ENCODE peak calls at places on chromosomes 1 and 21, in eight cellular contexts. S is sigmoid colon; A is activated CD4-positive, alpha-beta T cell treated with anti-CD3 and anti-CD28 coated beads, Interleukin-2, amount 50 U/mL, for 1 hour; L is smooth muscle cell of the brain vasculature; U is GM13977; K is hypothalamus; T is GM12891; H is ecto neural progenitor cell. X is an unnamed sample.
A peak's percentile ranks its signal among the peaks of the same experiment; 100 is the strongest.

GRCh38 chr1:3415260-3415952 is 39.1 kb upstream of the ARHGEF16 start:
- DNase-seq in S (no peak), A (no peak), L (no peak), U (no peak), K (no peak), T (no peak), H (no peak), X (no peak)

GRCh38 chr1:94667716-94668282 is 126.2 kb upstream of the F3 start:
- DNase-seq in S (no peak), A (no peak), L (no peak), U (no peak), K (no peak), T (no peak), H (no peak), X (no peak)

GRCh38 chr1:57272601-57273000 is 151.3 kb downstream of the DAB1 start:
- DNase-seq in S (no peak), A (no peak), L (no peak), U (no peak), K (no peak), T (no peak), H (no peak), X (no peak)

GRCh38 chr1:201891451-201892045 is 2.9 kb downstream of the SHISA4 start:
- DNase-seq in S (peak; percentile 67), A (no peak), L (no peak), U (peak; percentile 3), K (no peak), T (no peak), H (no peak), X (no peak)

GRCh38 chr1:77540501-77541161 is 141.8 kb downstream of the ZZZ3 start:
- DNase-seq in S (no peak), A (no peak), L (peak; percentile 47), U (peak; percentile 45), K (no peak), T (no peak), H (no peak), X (no peak)

GRCh38 chr21:45874716-45875415 is 106.7 kb upstream of the COL6A1 start:
- DNase-seq in S (peak; percentile 91), A (no peak), L (peak; percentile 95), U (no peak), K (no peak), T (no peak), H (peak; percentile 49), X (no peak)

GRCh38 chr1:54977938-54978337 is 2.5 kb upstream of the TMEM61 start:
- DNase-seq in S (no peak), A (no peak), L (no peak), U (peak; percentile 4), K (no peak), T (no peak), H (no peak), X (no peak)

GRCh38 chr1:156860639-156861423 is at the start of gene NTRK1:
- DNase-seq in S (no peak), A (peak; percentile 45), L (no peak), U (peak; percentile 86), K (no peak), T (peak; percentile 83), H (peak; percentile 71), X (no peak)

GRCh38 chr1:63980706-63981407 is 207.0 kb downstream of the ROR1 start:
- DNase-seq in S (no peak), A (no peak), L (no peak), U (no peak), K (no peak), T (no peak), H (no peak), X (no peak)

GRCh38 chr1:22259581-22260282 is 116.8 kb upstream of the WNT4 start:
- DNase-seq in S (no peak), A (no peak), L (peak; percentile 52), U (no peak), K (no peak), T (no peak), H (no peak), X (no peak)

GRCh38 chr1:19665456-19666138 is 922 bp downstream of the HTR6 start:
- DNase-seq in S (no peak), A (no peak), L (no peak), U (no peak), K (no peak), T (no peak), H (peak; percentile 63), X (no peak)

GRCh38 chr1:24201941-24202440 is 14.9 kb upstream of the IFNLR1 start:
- DNase-seq in S (peak; percentile 92), A (peak; percentile 57), L (peak; percentile 86), U (peak; percentile 53), K (peak; percentile 72), T (no peak), H (peak; percentile 85), X (peak; percentile 54)

GRCh38 chr1:8025061-8025670 is 943 bp downstream of the ERRFI1 start:
- DNase-seq in S (no peak), A (no peak), L (no peak), U (no peak), K (no peak), T (no peak), H (peak; percentile 51), X (no peak)

GRCh38 chr1:201108614-201109013 is 3.6 kb downstream of the CACNA1S start:
- DNase-seq in S (no peak), A (no peak), L (no peak), U (no peak), K (no peak), T (no peak), H (peak; percentile 64), X (no peak)

GRCh38 chr21:41671859-41672542 is 94.9 kb downstream of the RIPK4 start:
- DNase-seq in S (peak; percentile 40), A (no peak), L (no peak), U (no peak), K (no peak), T (no peak), H (no peak), X (no peak)

GRCh38 chr21:41888749-41889376 is 9.7 kb upstream of the PRDM15 start:
- DNase-seq in S (no peak), A (no peak), L (peak; percentile 73), U (no peak), K (no peak), T (no peak), H (no peak), X (no peak)

GRCh38 chr1:99956755-99957154 is 13.0 kb upstream of the SLC35A3 start:
- DNase-seq in S (no peak), A (no peak), L (no peak), U (no peak), K (no peak), T (no peak), H (no peak), X (no peak)

GRCh38 chr1:45299981-45300668 is 26.6 kb upstream of the HPDL start:
- DNase-seq in S (peak; percentile 73), A (peak; percentile 20), L (peak; percentile 56), U (peak; percentile 72), K (peak; percentile 24), T (peak; percentile 43), H (peak; percentile 65), X (peak; percentile 29)

GRCh38 chr1:6233376-6233775 is 2.4 kb downstream of the ICMT start:
- DNase-seq in S (no peak), A (no peak), L (no peak), U (no peak), K (no peak), T (no peak), H (no peak), X (no peak)

GRCh38 chr1:20183876-20184275 is 2.0 kb upstream of the UBXN10 start:
- DNase-seq in S (peak; percentile 93), A (no peak), L (no peak), U (no peak), K (no peak), T (no peak), H (no peak), X (no peak)

GRCh38 chr1:181350146-181350545 is 133.2 kb upstream of the CACNA1E start:
- DNase-seq in S (no peak), A (no peak), L (no peak), U (no peak), K (no peak), T (no peak), H (peak; percentile 32), X (no peak)

X was measured in memory B cell.